ENCODE peak calls at places on chromosomes 4 and X, in five cellular contexts. I is T follicular helper cell, H is NCI-H2029 treated with DMSO at 0.1 percent for 48 hours, L is HT-29, A is mucosa of gallbladder. Z is an unnamed sample.

GRCh38 chr4:5292091-5292490 is 240.8 kb downstream of the STK32B start:
- DNase-seq in L (no peak), I (no peak), A (no peak), H (no peak), Z (no peak)

GRCh38 chr4:39933689-39934590 is 43.8 kb downstream of the PDS5A start:
- DNase-seq in L (no peak), H (no peak), I (no peak), A (no peak), Z (no peak)

GRCh38 chr4:78481180-78481579 is 70.4 kb upstream of the ANXA3 start:
- DNase-seq in I (no peak), A (no peak), L (no peak), H (no peak), Z (no peak)

GRCh38 chr4:20658456-20658855 is 41.8 kb upstream of the PACRGL start:
- DNase-seq in H (no peak), L (no peak), A (no peak), I (no peak), Z (no peak)

GRCh38 chr4:56410247-56410646 is 23.0 kb upstream of the AASDH start:
- DNase-seq in I (no peak), L (peak; percentile 94), H (peak; percentile 85), A (peak; percentile 84), Z (peak; percentile 30)

GRCh38 chr4:151489462-151490203 is 80.7 kb downstream of the FHIP1A start:
- DNase-seq in L (no peak), H (peak; percentile 55), A (no peak), I (no peak), Z (no peak)

GRCh38 chr4:52317981-52318380 is 266.9 kb downstream of the SPATA18 start:
- DNase-seq in H (no peak), L (no peak), A (no peak), I (no peak), Z (no peak)

GRCh38 chrX:150050387-150050786 is 112.1 kb upstream of the EOLA2 start:
- DNase-seq in H (no peak), I (no peak), L (peak; percentile 74), A (no peak), Z (no peak)

GRCh38 chr4:27318740-27319139 is 458.1 kb downstream of the STIM2 start:
- DNase-seq in A (peak; percentile 18), H (no peak), L (peak; percentile 74), I (no peak), Z (no peak)

GRCh38 chr4:2946812-2947600 is 16.2 kb downstream of the NOP14 start:
- DNase-seq in H (no peak), L (no peak), I (no peak), A (no peak), Z (no peak)

GRCh38 chrX:134006484-134007161 is 21.2 kb upstream of the GPC3 start:
- DNase-seq in H (peak; percentile 16), L (no peak), I (no peak), A (no peak), Z (no peak)

GRCh38 chr4:7368296-7368695 is 66.4 kb downstream of the PSAPL1 start:
- DNase-seq in I (no peak), H (no peak), A (no peak), L (no peak), Z (no peak)

GRCh38 chrX:30876367-30876766 is 12.7 kb downstream of the TAB3 start:
- DNase-seq in A (no peak), I (no peak), H (no peak), L (no peak), Z (no peak)

GRCh38 chr4:2413821-2414610 is 4.4 kb downstream of the ZFYVE28 start:
- DNase-seq in L (no peak), A (peak; percentile 55), H (no peak), I (no peak), Z (no peak)

GRCh38 chrX:40947276-40947675 is 138.0 kb upstream of the USP9X start:
- DNase-seq in A (no peak), I (no peak), H (no peak), L (no peak), Z (no peak)

GRCh38 chr4:38591617-38592337 is 72.2 kb upstream of the KLF3 start:
- DNase-seq in H (no peak), L (no peak), A (peak; percentile 38), I (no peak), Z (no peak)

GRCh38 chr4:8007581-8007980 is 67.9 kb upstream of the AFAP1 start:
- DNase-seq in I (no peak), H (no peak), L (no peak), A (no peak), Z (no peak)

GRCh38 chrX:101347859-101348451 is 587 bp downstream of the TIMM8A start:
- DNase-seq in I (no peak), A (no peak), H (no peak), L (peak; percentile 26), Z (no peak)

Z was measured in DMS 273 treated with DMSO at 0.1 percent for 48 hours.